ENCODE peak calls at places on chromosomes 6 and 20, in six cellular contexts. V, I, O, P, R and H are unnamed samples. For H3K36me3 and H3K9me3, the result is how much of the 10 kb centered on the place peaks cover.

GRCh38 chr6:136544326-136544725 is 5.9 kb downstream of the MAP7 start:
- DNase-seq in R (no peak), I (no peak), O (no peak), V (no peak), P (no peak), H (no peak)

GRCh38 chr20:3250091-3250504 is 11.1 kb upstream of the SLC4A11 start:
- DNase-seq in P (no peak), O (peak), V (no peak), I (peak), R (no peak), H (no peak)

GRCh38 chr6:27126815-27127537 is 120.5 kb upstream of the PRSS16 start:
- DNase-seq in P (peak), O (peak), I (peak), R (peak), V (peak), H (peak)

GRCh38 chr6:18179770-18180393 is 24.7 kb downstream of the KDM1B start:
- DNase-seq in I (no peak), R (no peak), O (no peak), P (peak), V (no peak), H (no peak)

GRCh38 chr20:40952231-40952630 is 76.4 kb upstream of the TOP1 start:
- DNase-seq in I (no peak), O (no peak), V (no peak), P (no peak), R (no peak), H (no peak)

GRCh38 chr6:109662192-109662591 is 28.8 kb downstream of the AK9 start:
- DNase-seq in R (no peak), I (peak), V (no peak), P (no peak), O (no peak), H (no peak)

GRCh38 chr20:25032065-25032477 is 25.9 kb downstream of the ACSS1 start:
- DNase-seq in R (no peak), P (no peak), O (no peak), I (no peak), V (peak), H (no peak)

GRCh38 chr20:4926531-4927156 is 74.7 kb downstream of the SLC23A2 start:
- DNase-seq in V (no peak), P (no peak), O (no peak), I (no peak), R (peak), H (no peak)

DNA sequence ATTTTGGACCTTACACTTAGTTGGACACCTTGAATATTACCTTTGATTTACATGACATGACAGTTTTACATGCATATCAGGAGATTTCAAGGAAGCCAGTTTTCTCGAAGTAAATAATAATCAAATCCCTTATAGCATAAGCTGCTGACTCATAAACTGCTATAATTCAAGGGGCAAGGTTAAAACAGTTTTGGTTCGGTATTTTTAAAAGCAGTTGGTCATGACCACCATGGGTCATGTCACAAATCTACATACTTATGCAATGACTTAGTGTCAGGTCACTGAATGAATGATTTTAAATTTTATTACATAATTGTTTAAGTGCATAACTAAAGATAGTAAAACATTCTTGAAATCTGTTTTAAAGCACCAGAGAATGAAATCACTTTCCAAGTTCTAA is 158.0 kb downstream of the DST start:
- DNase-seq in R (peak), I (peak), P (no peak), V (no peak), O (no peak), H (no peak)
- H3K36me3 ChIP-seq in R (half or more), I (under half), P (half or more), V (under half), O (under half), H (half or more)

GRCh38 chr6:25178336-25178735 is 100.8 kb upstream of the CARMIL1 start:
- DNase-seq in V (no peak), P (no peak), I (no peak), R (no peak), O (no peak), H (no peak)
- H3K4me3 ChIP-seq in V (no peak), P (no peak), I (no peak), R (no peak), O (no peak), H (no peak)

GRCh38 chr20:55830124-55830828 is 175.0 kb downstream of the CBLN4 start:
- DNase-seq in O (no peak), V (no peak), I (no peak), R (no peak), P (no peak), H (no peak)
- H3K9me3 ChIP-seq in O (under half), V (under half), I (under half), R (under half), P (under half), H (under half)

GRCh38 chr6:119565893-119566292 is 216.3 kb upstream of the MAN1A1 start:
- DNase-seq in R (no peak), O (no peak), I (no peak), P (no peak), V (no peak), H (no peak)
- H3K36me3 ChIP-seq in R (under half), O (under half), I (under half), P (under half), V (under half), H (under half)

GRCh38 chr20:59146801-59147118 is 16.9 kb upstream of the ZNF831 start:
- DNase-seq in R (no peak), P (no peak), I (no peak), V (no peak), O (no peak), H (no peak)
- H3K4me3 ChIP-seq in R (no peak), P (no peak), I (no peak), V (no peak), O (no peak), H (no peak)

DNA sequence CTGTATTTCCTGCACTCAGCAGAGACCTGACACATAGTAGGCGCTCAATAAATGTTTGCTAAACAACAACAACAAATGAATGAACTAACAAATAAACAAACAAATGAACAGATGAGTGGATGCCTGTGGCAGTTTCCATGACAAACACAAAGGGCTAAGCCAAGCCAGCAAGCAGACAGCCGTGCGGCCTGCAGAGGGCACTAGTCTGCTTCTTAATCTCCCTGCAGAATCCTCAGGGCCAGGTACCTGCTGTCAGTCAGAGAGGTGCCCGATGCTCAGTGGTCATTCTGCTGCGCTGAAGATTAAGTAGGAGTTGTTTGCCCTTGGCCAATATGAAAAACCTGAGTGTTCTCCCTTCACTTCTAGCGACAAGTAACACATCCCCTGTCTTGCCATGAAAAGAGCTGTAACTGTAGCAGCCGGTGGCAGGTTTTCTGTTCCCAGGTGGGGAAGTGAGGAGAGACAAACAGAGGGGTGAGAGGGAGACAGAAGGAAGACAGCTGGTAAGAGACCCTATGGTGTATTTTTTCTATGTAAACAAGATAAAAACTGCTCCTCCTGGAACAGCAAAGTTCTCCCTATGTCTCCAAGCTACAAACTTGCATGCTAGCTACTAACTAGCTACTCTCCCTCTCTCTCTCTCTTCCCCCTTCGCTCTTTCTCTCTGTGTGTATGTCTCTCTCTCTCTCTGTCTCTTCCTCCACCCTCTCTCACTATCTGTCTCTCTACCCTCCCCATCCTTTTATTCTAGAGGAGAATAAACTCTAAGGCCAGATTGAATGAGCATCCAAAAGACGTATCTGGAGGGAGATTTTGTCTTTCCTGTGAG is at the start of gene MC3R:
- DNase-seq in I (peak), P (no peak), O (peak), R (peak), V (no peak), H (no peak)
- H3K9me3 ChIP-seq in I (under half), P (under half), O (under half), R (under half), V (under half), H (under half)

DNA sequence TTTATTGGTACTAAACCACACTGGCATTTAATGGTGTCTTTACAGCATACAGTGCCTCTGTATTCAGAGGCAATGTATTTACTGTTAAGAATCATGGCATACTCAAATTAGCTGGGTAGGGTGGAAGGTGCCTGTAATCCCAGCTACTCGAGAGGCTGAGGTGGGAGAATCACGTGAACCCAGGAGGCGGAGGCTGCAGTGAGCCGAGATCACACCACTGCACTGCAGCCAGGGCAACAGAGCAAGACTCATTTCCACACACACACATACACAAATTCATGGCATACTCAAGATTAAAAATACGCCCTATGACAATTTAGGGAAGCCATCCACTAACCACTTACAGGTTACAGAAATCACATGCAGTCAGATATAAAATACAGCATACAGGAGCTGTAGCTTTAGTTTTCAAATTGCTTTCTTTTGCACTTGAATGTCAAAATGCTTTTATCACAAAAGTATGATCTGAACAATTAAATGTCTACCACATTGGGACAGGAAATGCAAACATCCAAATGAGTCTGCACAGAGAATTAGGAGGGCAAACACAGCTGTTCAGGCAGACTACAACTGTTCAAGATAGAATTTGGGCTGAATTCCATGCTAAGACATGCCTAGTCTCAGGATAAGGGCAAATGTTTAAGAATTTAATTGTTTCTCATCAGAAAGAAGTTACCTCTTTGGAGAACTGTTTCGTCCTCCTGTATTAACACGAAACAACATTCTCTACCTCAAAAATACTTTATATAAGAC is 36.4 kb downstream of the CSNK2A1 start:
- DNase-seq in P (no peak), R (no peak), I (no peak), V (no peak), O (no peak), H (no peak)
- H3K36me3 ChIP-seq in P (half or more), R (under half), I (half or more), V (under half), O (under half), H (half or more)

GRCh38 chr20:54133434-54134427 is 40.1 kb downstream of the CYP24A1 start:
- DNase-seq in R (peak), P (no peak), O (no peak), I (peak), V (no peak), H (peak)
- H3K4me3 ChIP-seq in R (no peak), P (no peak), O (no peak), I (peak), V (no peak), H (no peak)